ENCODE peak calls at places on chromosomes 5 and 9, in five cellular contexts. O is IMR-90, Q is BJ, D is brain microvascular endothelial cell, B is pancreas. K is an unnamed sample.

GRCh38 chr9:73050887-73051550 is 98.2 kb upstream of the ALDH1A1 start:
- DNase-seq in O (no peak), Q (no peak), D (no peak), B (no peak), K (no peak)

GRCh38 chr9:10251490-10251889 is 361.3 kb downstream of the PTPRD start:
- DNase-seq in O (peak), Q (no peak), D (peak), B (no peak), K (no peak)

GRCh38 chr5:148820778-148821395 is 5.5 kb upstream of the ADRB2 start:
- DNase-seq in O (peak), Q (no peak), D (no peak), B (no peak), K (no peak)

GRCh38 chr5:74285876-74286275 is 354.7 kb downstream of the ENC1 start:
- DNase-seq in O (no peak), Q (no peak), D (no peak), B (no peak), K (no peak)

GRCh38 chr9:93116049-93116961 is 17.7 kb downstream of the NINJ1 start:
- DNase-seq in O (peak), Q (no peak), D (no peak), B (peak), K (peak)

GRCh38 chr9:124042168-124042775 is 30.7 kb downstream of the LHX2 start:
- DNase-seq in O (no peak), Q (no peak), D (no peak), B (no peak), K (no peak)

GRCh38 chr5:54541823-54542783 is 24.5 kb downstream of the SNX18 start:
- DNase-seq in O (no peak), Q (no peak), D (no peak), B (no peak), K (no peak)

GRCh38 chr9:122536138-122536537 is 9.0 kb upstream of the OR1N1 start:
- DNase-seq in O (no peak), Q (peak), D (no peak), B (no peak), K (no peak)

GRCh38 chr5:59236448-59236847 is 653.6 kb downstream of the RAB3C start:
- DNase-seq in O (no peak), Q (no peak), D (peak), B (no peak), K (no peak)

GRCh38 chr5:180586870-180587269 is 4.4 kb downstream of the SCGB3A1 start:
- DNase-seq in O (no peak), Q (no peak), D (no peak), B (no peak), K (no peak)

GRCh38 chr5:180583738-180584137 is 7.6 kb downstream of the SCGB3A1 start:
- DNase-seq in O (no peak), Q (no peak), D (no peak), B (no peak), K (no peak)
- H3K4me3 ChIP-seq in O (no peak), Q (no peak), D (no peak), B (no peak), K (no peak)

GRCh38 chr9:136326777-136327312 is 494 bp upstream of the GPSM1 start:
- DNase-seq in O (no peak), Q (no peak), D (no peak), B (no peak), K (peak)
- H3K4me3 ChIP-seq in O (no peak), Q (peak), D (peak), B (no peak), K (no peak)

GRCh38 chr9:16868706-16869105 is 1.8 kb downstream of the BNC2 start:
- DNase-seq in O (peak), Q (no peak), D (no peak), B (no peak), K (no peak)
- H3K4me3 ChIP-seq in O (peak), Q (peak), D (peak), B (no peak), K (peak)

GRCh38 chr5:133360693-133361479 is 251.5 kb downstream of the FSTL4 start:
- DNase-seq in O (no peak), Q (no peak), D (no peak), B (no peak), K (no peak)

GRCh38 chr5:133361922-133362321 is 250.4 kb downstream of the FSTL4 start:
- DNase-seq in O (no peak), Q (no peak), D (no peak), B (no peak), K (no peak)

GRCh38 chr5:133364916-133365315 is 247.4 kb downstream of the FSTL4 start:
- DNase-seq in O (no peak), Q (no peak), D (no peak), B (no peak), K (no peak)

GRCh38 chr5:133363807-133364587 is 248.3 kb downstream of the FSTL4 start:
- DNase-seq in O (no peak), Q (no peak), D (no peak), B (no peak), K (no peak)

GRCh38 chr5:133362438-133362837 is 249.9 kb downstream of the FSTL4 start:
- DNase-seq in O (no peak), Q (no peak), D (no peak), B (no peak), K (no peak)
- H3K4me3 ChIP-seq in O (no peak), Q (no peak), D (no peak), B (no peak), K (no peak)

DNA sequence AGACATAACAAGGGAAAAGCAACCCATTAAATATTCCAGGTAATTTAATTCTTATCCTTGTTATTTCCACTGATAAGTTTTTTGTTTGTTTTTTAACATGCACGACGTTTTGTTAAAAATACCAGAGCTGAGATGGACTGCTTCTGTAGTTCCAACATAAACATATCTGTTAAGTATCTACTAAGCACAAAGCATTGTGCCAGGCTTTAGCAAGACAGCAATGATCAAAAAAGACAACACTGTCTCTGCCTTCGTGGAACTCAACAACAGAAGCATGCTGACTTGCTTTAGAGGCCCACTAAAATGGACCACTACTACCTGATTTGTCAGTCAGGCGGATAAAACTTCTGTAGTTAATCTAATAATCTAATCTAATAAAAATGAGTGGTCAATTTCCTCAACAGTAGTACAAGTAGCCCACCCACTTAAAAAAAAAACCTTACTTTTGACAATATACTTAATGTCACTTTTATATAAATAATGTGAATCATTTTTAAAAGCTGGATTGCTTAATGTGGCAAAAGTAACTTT is 3.1 kb downstream of the RAB14 start:
- DNase-seq in O (no peak), Q (no peak), D (no peak), B (no peak), K (no peak)
- H3K4me3 ChIP-seq in O (peak), Q (no peak), D (no peak), B (no peak), K (peak)

GRCh38 chr9:91420471-91421021 is 3.1 kb downstream of the NFIL3 start:
- DNase-seq in O (peak), Q (no peak), D (peak), B (no peak), K (no peak)

GRCh38 chr9:91422832-91423711 is 560 bp downstream of the NFIL3 start:
- DNase-seq in O (peak), Q (peak), D (peak), B (peak), K (peak)

GRCh38 chr9:91421987-91422765 is 1.5 kb downstream of the NFIL3 start:
- DNase-seq in O (peak), Q (no peak), D (peak), B (no peak), K (no peak)

GRCh38 chr9:91419222-91420191 is 4.1 kb downstream of the NFIL3 start:
- DNase-seq in O (peak), Q (peak), D (peak), B (no peak), K (no peak)

DNA sequence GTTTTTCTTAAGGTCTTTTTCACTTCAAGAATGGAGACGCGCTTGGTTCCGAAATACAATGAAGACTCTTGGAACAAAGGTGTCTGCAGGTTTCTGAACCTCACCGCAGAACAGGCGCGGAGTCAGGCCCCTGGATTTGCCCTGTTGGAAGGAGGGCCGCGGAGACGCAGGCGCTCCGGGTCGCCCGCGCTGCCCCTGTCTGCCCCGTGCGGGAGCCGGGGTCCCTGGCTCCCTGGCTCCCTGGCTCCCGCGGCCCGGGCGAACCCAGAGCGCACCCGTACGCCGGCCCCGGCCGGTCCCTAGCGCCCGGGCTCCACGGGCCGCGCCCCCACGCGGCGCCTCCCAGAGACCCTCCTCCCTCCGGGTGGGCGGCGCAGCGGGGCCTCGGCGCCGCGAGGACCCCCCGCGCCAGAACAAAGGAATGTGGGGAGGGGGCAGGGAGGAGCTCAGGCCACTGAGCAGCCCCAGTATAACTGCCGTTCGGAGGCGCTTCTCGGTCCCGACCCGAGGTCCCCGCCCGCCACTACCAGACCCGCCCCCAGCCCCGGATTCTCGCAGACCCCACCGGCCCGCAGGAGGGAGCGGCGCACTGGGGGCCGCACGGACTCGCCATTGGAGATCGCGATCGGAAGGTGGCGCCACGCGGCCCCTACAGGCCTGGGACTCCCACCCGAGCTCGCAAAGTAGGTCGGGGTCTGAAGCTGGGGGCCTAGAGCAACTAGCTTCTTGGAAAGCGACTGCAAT is 2.4 kb downstream of the NFIL3 start:
- DNase-seq in O (peak), Q (no peak), D (peak), B (peak), K (peak)
- H3K4me3 ChIP-seq in O (peak), Q (peak), D (peak), B (peak), K (peak)

GRCh38 chr9:91817493-91818225 is 132.4 kb downstream of the ROR2 start:
- DNase-seq in O (peak), Q (peak), D (peak), B (no peak), K (no peak)

GRCh38 chr9:91815896-91816295 is 134.1 kb downstream of the ROR2 start:
- DNase-seq in O (no peak), Q (no peak), D (no peak), B (no peak), K (no peak)

GRCh38 chr9:91816356-91816755 is 133.7 kb downstream of the ROR2 start:
- DNase-seq in O (no peak), Q (no peak), D (no peak), B (no peak), K (no peak)

GRCh38 chr9:91818226-91818587 is 131.8 kb downstream of the ROR2 start:
- DNase-seq in O (no peak), Q (no peak), D (no peak), B (no peak), K (no peak)

DNA sequence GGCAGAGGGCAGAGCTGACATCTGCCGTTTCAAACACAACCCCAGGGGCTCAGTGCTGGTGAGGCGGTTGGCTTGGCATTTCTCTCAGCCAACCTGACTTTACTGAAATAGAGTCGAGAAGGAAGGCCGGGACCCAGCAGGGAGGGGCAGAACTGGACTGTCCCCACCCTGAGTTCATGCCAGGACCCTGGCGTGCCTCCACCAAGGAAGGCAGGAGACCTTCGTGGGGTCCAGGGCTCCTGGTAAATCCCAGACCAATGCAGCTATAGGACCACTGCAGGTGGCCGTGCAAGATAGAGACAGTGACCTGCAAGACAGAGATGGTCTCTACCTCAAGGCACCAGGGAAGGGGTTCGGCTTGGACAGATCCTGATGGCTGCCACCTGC is 132.9 kb downstream of the ROR2 start:
- DNase-seq in O (no peak), Q (no peak), D (no peak), B (no peak), K (no peak)
- H3K4me3 ChIP-seq in O (no peak), Q (no peak), D (no peak), B (no peak), K (no peak)

GRCh38 chr5:156893517-156893916 is 43.4 kb downstream of the PPP1R2B start:
- DNase-seq in O (no peak), Q (no peak), D (no peak), B (no peak), K (no peak)
- H3K4me3 ChIP-seq in O (no peak), Q (no peak), D (no peak), B (no peak), K (no peak)

GRCh38 chr9:95058795-95059386 is 258.6 kb downstream of the FANCC start:
- DNase-seq in O (peak), Q (no peak), D (no peak), B (no peak), K (no peak)

GRCh38 chr9:95055851-95056551 is 261.5 kb downstream of the FANCC start:
- DNase-seq in O (peak), Q (no peak), D (peak), B (no peak), K (no peak)

GRCh38 chr9:95055337-95055850 is 262.1 kb downstream of the FANCC start:
- DNase-seq in O (no peak), Q (no peak), D (no peak), B (no peak), K (no peak)

GRCh38 chr9:95058121-95058785 is 259.3 kb downstream of the FANCC start:
- DNase-seq in O (no peak), Q (no peak), D (no peak), B (no peak), K (no peak)

GRCh38 chr9:95057121-95057520 is 260.4 kb downstream of the FANCC start:
- DNase-seq in O (peak), Q (no peak), D (peak), B (no peak), K (no peak)
- H3K4me3 ChIP-seq in O (peak), Q (peak), D (no peak), B (no peak), K (peak)

K was measured in kidney.